ENCODE peak calls at places on chromosomes 4 and X, in ten cellular contexts. D is IMR-90, F is cardiac muscle cell, W is WTC11, L is colonic mucosa, T is fibroblast of the aortic adventitia, K is A549, X is kidney, H is endothelial cell of umbilical vein, R is tibial artery. V is an unnamed sample.

GRCh38 chrX:10090319-10090718 is 66.5 kb upstream of the CLCN4 start:
- DNase-seq in D (peak), F (peak), W (no peak), L (no peak), T (no peak), K (no peak), X (no peak), H (no peak), R (no peak), V (no peak)

GRCh38 chrX:96551320-96551872 is 133.2 kb upstream of the DIAPH2 start:
- DNase-seq in D (no peak), F (no peak), W (no peak), L (no peak), T (no peak), K (no peak), X (no peak), H (no peak), R (no peak), V (no peak)

GRCh38 chrX:133359466-133359865 is 55.8 kb downstream of the GPC4 start:
- DNase-seq in D (no peak), F (no peak), W (no peak), L (no peak), T (no peak), K (no peak), X (no peak), H (no peak), R (no peak), V (no peak)

GRCh38 chr4:4647041-4647440 is 105.2 kb upstream of the STX18 start:
- DNase-seq in D (peak), F (no peak), W (no peak), L (no peak), T (no peak), K (no peak), X (no peak), H (no peak), R (no peak), V (no peak)

GRCh38 chrX:54213603-54214002 is 30.5 kb upstream of the FAM120C start:
- DNase-seq in D (no peak), F (no peak), W (no peak), L (no peak), T (no peak), K (no peak), X (no peak), H (no peak), R (no peak), V (no peak)

GRCh38 chr4:31442236-31442635 is 722.1 kb downstream of the PCDH7 start:
- DNase-seq in D (no peak), F (no peak), W (peak), L (no peak), T (no peak), K (peak), X (no peak), H (no peak), R (no peak), V (no peak)

GRCh38 chr4:100430441-100430840 is 87.4 kb downstream of the EMCN start:
- DNase-seq in D (no peak), F (no peak), W (no peak), L (no peak), T (no peak), K (no peak), X (no peak), H (peak), R (no peak), V (no peak)

GRCh38 chr4:21716526-21716925 is 232.0 kb downstream of the KCNIP4 start:
- DNase-seq in D (no peak), F (no peak), W (no peak), L (no peak), T (no peak), K (no peak), X (no peak), H (no peak), R (no peak), V (no peak)

GRCh38 chr4:151690164-151690856 is 70.5 kb downstream of the GATB start:
- DNase-seq in D (peak), F (peak), W (no peak), L (no peak), T (peak), K (no peak), X (no peak), H (peak), R (no peak), V (no peak)

GRCh38 chr4:13262816-13263215 is 221.3 kb downstream of the RAB28 start:
- DNase-seq in D (no peak), F (no peak), W (no peak), L (no peak), T (no peak), K (no peak), X (no peak), H (no peak), R (no peak), V (no peak)

GRCh38 chr4:77169496-77169895 is 12.5 kb downstream of the CCNG2 start:
- DNase-seq in D (peak), F (peak), W (no peak), L (no peak), T (no peak), K (no peak), X (no peak), H (no peak), R (no peak), V (no peak)

GRCh38 chr4:56062527-56062926 is 113.8 kb downstream of the CEP135 start:
- DNase-seq in D (no peak), F (no peak), W (no peak), L (no peak), T (no peak), K (no peak), X (no peak), H (no peak), R (no peak), V (no peak)

GRCh38 chrX:43962636-43963035 is 10.6 kb downstream of the NDP start:
- DNase-seq in D (no peak), F (no peak), W (no peak), L (no peak), T (no peak), K (no peak), X (no peak), H (no peak), R (no peak), V (no peak)

GRCh38 chrX:9538544-9539045 is 73.7 kb downstream of the TBL1X start:
- DNase-seq in D (no peak), F (peak), W (no peak), L (peak), T (no peak), K (no peak), X (no peak), H (no peak), R (no peak), V (no peak)

GRCh38 chr4:41124916-41125548 is 89.3 kb downstream of the APBB2 start:
- DNase-seq in D (no peak), F (no peak), W (no peak), L (no peak), T (no peak), K (peak), X (no peak), H (no peak), R (no peak), V (no peak)

GRCh38 chrX:40734956-40735317 is 405 bp downstream of the MED14 start:
- DNase-seq in D (no peak), F (no peak), W (no peak), L (peak), T (no peak), K (peak), X (no peak), H (peak), R (no peak), V (no peak)

GRCh38 chr4:131091896-131092295 is 1995.9 kb downstream of the C4orf33 start:
- DNase-seq in D (peak), F (peak), W (no peak), L (no peak), T (peak), K (peak), X (no peak), H (peak), R (no peak), V (no peak)

GRCh38 chrX:103999234-103999633 is 14.3 kb downstream of the H2BW1 start:
- DNase-seq in D (no peak), F (no peak), W (no peak), L (no peak), T (no peak), K (no peak), X (no peak), H (no peak), R (no peak), V (no peak)

GRCh38 chrX:119871599-119872395 is at the start of the genes NDUFA1 and RNF113A:
- DNase-seq in D (peak), F (peak), W (peak), L (peak), T (peak), K (peak), X (peak), H (peak), R (peak), V (peak)

GRCh38 chr4:15704145-15704544 is 1.3 kb downstream of the BST1 start:
- DNase-seq in D (no peak), F (no peak), W (no peak), L (no peak), T (no peak), K (no peak), X (no peak), H (no peak), R (no peak), V (no peak)

GRCh38 chr4:187090401-187090800 is 366.7 kb upstream of the FAT1 start:
- DNase-seq in D (peak), F (no peak), W (no peak), L (no peak), T (no peak), K (no peak), X (no peak), H (no peak), R (no peak), V (no peak)

GRCh38 chrX:112867570-112867969 is 26.9 kb upstream of the AMOT start:
- DNase-seq in D (no peak), F (no peak), W (no peak), L (no peak), T (no peak), K (no peak), X (no peak), H (no peak), R (no peak), V (no peak)

GRCh38 chr4:8646296-8647093 is 53.9 kb downstream of the CPZ start:
- DNase-seq in D (no peak), F (no peak), W (no peak), L (peak), T (no peak), K (no peak), X (peak), H (no peak), R (peak), V (peak)

GRCh38 chrX:1430451-1430850 is 22.3 kb downstream of the ASMTL start:
- DNase-seq in D (no peak), F (no peak), W (no peak), L (no peak), T (no peak), K (no peak), X (peak), H (no peak), R (no peak), V (no peak)

GRCh38 chrX:10906861-10907260 is 204.3 kb upstream of the HCCS start:
- DNase-seq in D (peak), F (no peak), W (no peak), L (no peak), T (no peak), K (no peak), X (no peak), H (no peak), R (no peak), V (no peak)

GRCh38 chrX:78710146-78710545 is 37.4 kb upstream of the LPAR4 start:
- DNase-seq in D (peak), F (no peak), W (no peak), L (no peak), T (peak), K (no peak), X (no peak), H (no peak), R (no peak), V (no peak)

GRCh38 chrX:10795721-10796120 is 175.3 kb upstream of the MID1 start:
- DNase-seq in D (no peak), F (no peak), W (no peak), L (no peak), T (peak), K (no peak), X (no peak), H (no peak), R (no peak), V (no peak)

GRCh38 chrX:28491322-28491721 is 95.9 kb upstream of the IL1RAPL1 start:
- DNase-seq in D (no peak), F (no peak), W (no peak), L (no peak), T (no peak), K (no peak), X (no peak), H (no peak), R (no peak), V (no peak)

GRCh38 chrX:12058087-12058486 is 80.2 kb upstream of the FRMPD4 start:
- DNase-seq in D (no peak), F (no peak), W (no peak), L (no peak), T (no peak), K (no peak), X (no peak), H (peak), R (no peak), V (no peak)

GRCh38 chrX:12065251-12065650 is 73.0 kb upstream of the FRMPD4 start:
- DNase-seq in D (peak), F (peak), W (peak), L (no peak), T (peak), K (peak), X (no peak), H (peak), R (no peak), V (peak)

GRCh38 chrX:12060489-12061260 is 77.6 kb upstream of the FRMPD4 start:
- DNase-seq in D (no peak), F (peak), W (no peak), L (no peak), T (no peak), K (no peak), X (no peak), H (no peak), R (no peak), V (no peak)
- TF ChIP-seq CTCF in D (no peak), F (no peak), W (no peak), L (no peak), T (no peak), K (no peak), X (no peak), H (no peak), R (no peak), V (no peak)

DNA sequence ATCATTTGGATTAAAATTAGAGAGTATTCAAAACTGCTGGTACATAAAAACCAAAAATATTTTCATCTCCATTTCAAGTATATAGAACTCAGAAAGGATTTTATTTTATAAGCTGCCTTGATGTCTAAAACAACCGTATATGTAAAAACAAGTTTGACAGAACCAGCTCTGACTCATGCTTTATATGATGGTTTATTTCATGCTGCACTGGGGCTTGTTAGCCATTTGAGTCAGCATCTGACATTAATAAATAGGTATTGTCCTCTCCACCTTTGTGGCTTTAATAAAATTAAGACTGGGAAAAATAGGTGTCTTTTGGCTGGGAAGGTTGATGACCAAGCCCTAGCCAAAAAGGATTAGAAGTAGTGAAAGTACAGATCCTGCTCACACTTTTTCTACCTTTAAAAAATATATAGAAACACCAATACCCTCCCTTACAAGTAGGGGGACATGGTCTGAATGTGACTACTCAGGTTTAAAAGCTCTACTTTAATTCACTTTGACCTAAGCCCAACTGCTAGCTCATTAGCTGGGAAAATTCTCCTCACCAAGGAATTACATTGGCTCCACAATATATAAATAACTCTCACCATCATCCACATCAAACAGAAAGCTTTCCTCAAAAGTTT is 228.1 kb downstream of the ADAMTS3 start:
- DNase-seq in D (peak), F (no peak), W (no peak), L (no peak), T (peak), K (no peak), X (no peak), H (no peak), R (no peak), V (no peak)
- TF ChIP-seq CTCF in D (no peak), F (no peak), W (peak), L (no peak), T (no peak), K (no peak), X (no peak), H (no peak), R (no peak), V (peak)

GRCh38 chrX:57915680-57916079 is 5.4 kb upstream of the ZXDA start:
- DNase-seq in D (no peak), F (no peak), W (no peak), L (no peak), T (no peak), K (no peak), X (peak), H (no peak), R (no peak), V (no peak)

DNA sequence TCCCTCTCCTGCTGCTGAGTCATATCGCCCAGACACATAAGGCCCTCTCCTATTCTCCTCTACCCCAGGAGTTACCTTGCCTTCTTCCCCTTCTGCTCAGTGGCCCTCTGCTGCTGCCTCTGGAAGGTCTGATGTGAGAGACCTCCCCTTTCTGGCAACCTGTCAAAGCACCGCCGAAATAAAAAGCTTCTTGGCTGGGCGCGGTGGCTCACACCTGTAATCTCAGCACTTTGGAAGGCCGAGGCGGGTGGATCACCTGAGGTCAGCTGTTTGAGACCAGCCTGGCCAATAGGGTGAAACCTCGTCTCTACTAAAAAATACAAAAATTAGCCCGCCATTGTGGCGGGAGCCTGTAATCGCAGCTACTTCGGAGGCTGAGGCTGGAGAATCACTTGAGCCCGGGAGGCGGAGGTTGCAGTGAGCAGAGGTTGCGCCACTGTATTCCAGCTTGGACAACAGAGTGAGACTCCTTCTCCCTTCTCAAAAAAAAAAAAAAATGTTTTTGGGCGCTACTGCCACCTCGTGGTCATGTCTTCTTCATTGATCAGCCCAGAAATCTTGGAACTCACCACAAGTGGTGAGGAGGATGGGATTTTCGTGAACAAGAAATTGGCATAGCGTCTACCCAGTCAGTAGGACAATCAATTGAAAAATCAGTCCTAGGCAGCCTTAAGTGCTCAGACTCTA is 8.6 kb upstream of the ZXDA start:
- DNase-seq in D (peak), F (peak), W (peak), L (peak), T (peak), K (peak), X (peak), H (peak), R (peak), V (no peak)
- TF ChIP-seq CTCF in D (peak), F (peak), W (no peak), L (peak), T (peak), K (peak), X (peak), H (peak), R (peak), V (no peak)

GRCh38 chr4:27357283-27357682 is 496.6 kb downstream of the STIM2 start:
- DNase-seq in D (no peak), F (peak), W (no peak), L (no peak), T (peak), K (no peak), X (no peak), H (no peak), R (no peak), V (no peak)
- TF ChIP-seq CTCF in D (peak), F (no peak), W (no peak), L (no peak), T (peak), K (no peak), X (peak), H (no peak), R (no peak), V (no peak)

V was measured in nephron progenitor cell.